ENCODE peak calls at places on chromosome 5, in four cellular contexts. U is tibial nerve, R is mesothelial cell of epicardium, L is SK-N-SH. K is an unnamed sample.

GRCh38 chr5:105506692-105507277 is 1944.2 kb upstream of the NUDT12 start:
- DNase-seq in U (no peak), R (no peak), L (no peak), K (no peak)

GRCh38 chr5:52668139-52668538 is 119.6 kb upstream of the ITGA1 start:
- DNase-seq in U (no peak), R (no peak), L (no peak), K (no peak)

GRCh38 chr5:179267071-179267670 is 78.1 kb downstream of the ADAMTS2 start:
- DNase-seq in U (peak; percentile 12), R (no peak), L (peak; percentile 63), K (peak; percentile 20)

GRCh38 chr5:21918451-21918850 is 934.7 kb downstream of the CDH12 start:
- DNase-seq in U (no peak), R (no peak), L (no peak), K (no peak)

GRCh38 chr5:14250094-14250777 is 107.1 kb downstream of the TRIO start:
- DNase-seq in U (peak; percentile 47), R (no peak), L (peak; percentile 71), K (peak; percentile 49)

GRCh38 chr5:146528232-146528631 is 12.2 kb upstream of the GPR151 start:
- DNase-seq in U (no peak), R (no peak), L (no peak), K (no peak)

GRCh38 chr5:69217154-69217731 is 17.4 kb upstream of the CDK7 start:
- DNase-seq in U (peak; percentile 96), R (peak; percentile 92), L (peak; percentile 98), K (peak; percentile 96)

GRCh38 chr5:78648359-78649219 is at the start of gene LHFPL2:
- DNase-seq in U (peak; percentile 63), R (peak; percentile 71), L (peak; percentile 95), K (peak; percentile 38)

GRCh38 chr5:107043665-107044064 is 627.1 kb downstream of the EFNA5 start:
- DNase-seq in U (no peak), R (no peak), L (no peak), K (no peak)

GRCh38 chr5:43602456-43602817 is 543 bp upstream of the NNT start:
- DNase-seq in U (no peak), R (no peak), L (peak; percentile 75), K (no peak)

GRCh38 chr5:88081877-88082276 is 186.8 kb downstream of the TMEM161B start:
- DNase-seq in U (no peak), R (no peak), L (no peak), K (no peak)

GRCh38 chr5:86909461-86909881 is 291.7 kb downstream of the COX7C start:
- DNase-seq in U (no peak), R (no peak), L (no peak), K (no peak)

GRCh38 chr5:74127377-74128338 is 501.7 kb downstream of the ARHGEF28 start:
- DNase-seq in U (no peak), R (no peak), L (no peak), K (no peak)

GRCh38 chr5:73596705-73597328 is 29.2 kb upstream of the ARHGEF28 start:
- DNase-seq in U (no peak), R (no peak), L (peak; percentile 16), K (no peak)

GRCh38 chr5:17748196-17748595 is 113.9 kb downstream of the TAF11L14 start:
- DNase-seq in U (no peak), R (no peak), L (no peak), K (no peak)

GRCh38 chr5:88256872-88257271 is 11.8 kb downstream of the TMEM161B start:
- DNase-seq in U (no peak), R (no peak), L (no peak), K (no peak)

GRCh38 chr5:32038537-32038936 is 135.6 kb downstream of the GOLPH3 start:
- DNase-seq in U (no peak), R (no peak), L (no peak), K (no peak)
- TF ChIP-seq CTCF in U (no peak), R (no peak), L (no peak), K (no peak)

GRCh38 chr5:76485511-76485910 is 82.4 kb downstream of the IQGAP2 start:
- DNase-seq in U (no peak), R (no peak), L (no peak), K (no peak)

GRCh38 chr5:76490970-76491369 is 87.9 kb downstream of the IQGAP2 start:
- DNase-seq in U (no peak), R (no peak), L (no peak), K (no peak)

GRCh38 chr5:76489877-76490688 is 87.0 kb downstream of the IQGAP2 start:
- DNase-seq in U (no peak), R (no peak), L (no peak), K (no peak)

GRCh38 chr5:76487784-76488183 is 84.7 kb downstream of the IQGAP2 start:
- DNase-seq in U (no peak), R (no peak), L (no peak), K (no peak)

GRCh38 chr5:76488969-76489368 is 85.9 kb downstream of the IQGAP2 start:
- DNase-seq in U (no peak), R (no peak), L (no peak), K (no peak)
- TF ChIP-seq CTCF in U (no peak), R (no peak), L (no peak), K (no peak)

GRCh38 chr5:35041251-35041650 is 6.5 kb downstream of the AGXT2 start:
- DNase-seq in U (no peak), R (no peak), L (no peak), K (no peak)

GRCh38 chr5:35038891-35039290 is 8.9 kb downstream of the AGXT2 start:
- DNase-seq in U (no peak), R (no peak), L (no peak), K (no peak)

GRCh38 chr5:35031276-35031675 is 16.5 kb downstream of the AGXT2 start:
- DNase-seq in U (no peak), R (no peak), L (no peak), K (no peak)

GRCh38 chr5:35035271-35035670 is 12.5 kb downstream of the AGXT2 start:
- DNase-seq in U (no peak), R (no peak), L (no peak), K (no peak)

DNA sequence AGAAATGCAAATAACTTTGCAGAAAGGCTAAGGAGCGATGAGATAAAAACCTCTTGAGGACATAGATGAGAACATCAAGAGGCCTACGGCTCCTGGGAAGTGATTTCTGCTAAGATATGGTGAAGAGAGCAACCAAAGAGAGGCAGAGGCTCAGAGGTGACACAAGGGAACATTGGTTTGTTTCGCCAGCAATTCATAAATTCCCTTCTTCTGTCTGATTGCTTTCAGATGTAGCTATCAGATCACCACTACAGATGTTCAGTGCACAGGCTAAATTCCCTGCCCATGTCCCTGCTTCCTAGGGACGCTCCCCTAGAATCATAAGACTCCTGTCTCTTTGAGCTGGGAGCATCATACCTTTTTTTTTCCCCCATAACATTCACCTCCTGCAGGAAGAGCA is 11.2 kb downstream of the AGXT2 start:
- DNase-seq in U (no peak), R (no peak), L (no peak), K (no peak)
- TF ChIP-seq CTCF in U (no peak), R (no peak), L (no peak), K (no peak)

GRCh38 chr5:59007460-59008063 is 424.7 kb downstream of the RAB3C start:
- DNase-seq in U (no peak), R (no peak), L (peak; percentile 15), K (no peak)
- TF ChIP-seq CTCF in U (peak; percentile 30), R (peak; percentile 11), L (peak; percentile 68), K (no peak)

GRCh38 chr5:1204693-1205242 is 3.4 kb downstream of the SLC6A19 start:
- DNase-seq in U (no peak), R (no peak), L (peak; percentile 76), K (no peak)
- TF ChIP-seq CTCF in U (no peak), R (no peak), L (peak; percentile 21), K (no peak)

DNA sequence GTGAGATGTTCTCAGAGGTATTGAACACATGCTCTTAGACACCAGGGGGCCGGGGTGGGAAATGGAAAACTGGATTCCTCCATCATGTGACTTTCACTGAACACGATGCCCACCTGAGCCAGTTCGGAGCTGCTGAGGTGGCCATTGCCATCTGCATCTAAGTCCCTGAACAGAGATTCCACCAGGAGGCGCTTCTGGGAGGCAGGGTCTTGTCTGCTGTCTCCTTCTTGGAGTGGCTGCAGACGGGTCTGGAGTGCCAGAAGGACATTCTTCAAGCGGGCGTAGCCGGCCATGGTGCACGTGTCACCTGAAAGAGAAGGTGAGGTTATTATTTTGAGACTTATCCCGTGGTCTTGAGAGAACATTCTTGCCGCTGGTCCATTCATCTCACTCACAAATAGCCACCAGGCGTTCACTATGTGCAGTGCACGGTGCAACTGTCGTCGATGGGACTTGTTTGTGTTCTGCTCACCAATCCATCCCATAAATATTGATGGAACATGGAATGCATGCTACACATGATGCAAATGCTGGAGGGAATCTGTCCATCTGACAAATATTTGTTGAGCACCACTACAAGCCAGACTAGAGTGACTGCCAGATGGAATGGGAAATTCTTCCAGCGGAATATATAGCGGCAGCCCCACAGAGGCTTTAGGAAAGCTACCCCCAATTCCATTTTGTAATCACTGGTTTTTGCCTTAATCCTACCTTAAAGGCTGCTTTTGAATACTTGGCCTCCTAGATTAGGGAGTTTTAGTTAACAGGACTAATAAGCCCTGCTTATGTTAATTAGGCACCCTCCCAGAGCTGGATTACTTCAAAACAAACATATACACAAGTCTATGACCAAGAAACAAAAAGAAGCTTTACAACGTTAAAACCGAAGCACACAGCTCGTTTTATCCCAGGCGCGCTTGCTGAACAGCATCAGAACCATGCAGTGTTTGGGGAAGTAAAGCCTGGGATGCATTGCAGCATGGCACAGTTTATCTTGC is 264.8 kb downstream of the HSPA4 start:
- DNase-seq in U (no peak), R (no peak), L (no peak), K (no peak)
- TF ChIP-seq CTCF in U (no peak), R (peak; percentile 39), L (peak; percentile 37), K (no peak)

DNA sequence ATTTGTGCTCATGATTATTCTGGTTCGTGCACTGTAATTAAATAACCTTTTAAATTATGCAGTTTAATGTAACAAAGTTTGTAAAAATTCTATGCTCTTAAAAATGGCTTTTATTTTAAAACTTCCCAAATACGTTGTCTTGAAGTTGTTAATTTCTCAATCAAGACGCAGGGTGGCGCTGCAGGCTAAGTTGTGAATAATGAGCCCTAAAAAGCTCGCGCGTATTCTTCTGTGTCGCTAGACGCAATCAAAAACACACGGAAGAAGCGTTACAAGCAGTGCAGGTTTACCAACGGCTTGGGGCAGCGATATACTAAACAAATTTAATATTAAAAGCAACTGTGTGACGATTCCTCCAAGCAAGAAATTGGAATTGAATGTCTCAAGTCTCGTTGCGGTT is at the start of gene PCDHB4:
- DNase-seq in U (no peak), R (no peak), L (peak; percentile 49), K (no peak)
- TF ChIP-seq CTCF in U (peak; percentile 16), R (no peak), L (peak; percentile 51), K (no peak)

GRCh38 chr5:11048760-11049159 is 287.7 kb upstream of the DAP start:
- DNase-seq in U (no peak), R (no peak), L (no peak), K (no peak)
- TF ChIP-seq CTCF in U (no peak), R (no peak), L (peak; percentile 13), K (no peak)